ENCODE peak calls at places on chromosome 18, in four cellular contexts. V, F, J and M are unnamed samples.

GRCh38 chr18:3720818-3721545 is 271.0 kb downstream of the TGIF1 start:
- DNase-seq in F (no peak), V (no peak), J (no peak), M (no peak)

GRCh38 chr18:3251249-3251962 is 3.8 kb downstream of the MYL12A start:
- DNase-seq in F (no peak), V (no peak), J (no peak), M (no peak)

GRCh38 chr18:8889479-8889878 is 184.1 kb downstream of the MTCL1 start:
- DNase-seq in J (no peak), V (no peak), F (no peak), M (no peak)

GRCh38 chr18:33116376-33116775 is 324.1 kb downstream of the CCDC178 start:
- DNase-seq in J (no peak), V (no peak), F (no peak), M (no peak)

GRCh38 chr18:5106730-5107129 is 90.3 kb downstream of the AKAIN1 start:
- DNase-seq in J (no peak), V (no peak), F (no peak), M (no peak)

GRCh38 chr18:32771871-32772499 is 838 bp downstream of the KLHL14 start:
- DNase-seq in F (no peak), V (no peak), J (no peak), M (peak; percentile 62)

GRCh38 chr18:79506191-79507075 is 110.7 kb downstream of the NFATC1 start:
- DNase-seq in F (no peak), J (no peak), V (no peak), M (no peak)

GRCh38 chr18:49020621-49021021 is 69.9 kb upstream of the SMAD7 start:
- DNase-seq in V (no peak), F (no peak), J (no peak), M (no peak)

GRCh38 chr18:51498085-51498855 is 300.8 kb upstream of the MEX3C start:
- DNase-seq in J (no peak), V (no peak), F (no peak), M (no peak)

GRCh38 chr18:3710712-3711269 is 260.8 kb downstream of the TGIF1 start:
- DNase-seq in J (no peak), F (no peak), V (peak; percentile 22), M (no peak)

GRCh38 chr18:42746794-42747193 is 368.7 kb downstream of the RIT2 start:
- DNase-seq in F (no peak), V (no peak), J (no peak), M (no peak)

GRCh38 chr18:25284278-25284677 is 67.7 kb downstream of the ZNF521 start:
- DNase-seq in J (no peak), V (no peak), F (no peak), M (no peak)

GRCh38 chr18:12782521-12782920 is 79.7 kb downstream of the PSMG2 start:
- DNase-seq in F (no peak), J (no peak), V (no peak), M (no peak)

GRCh38 chr18:79354350-79354749 is 41.4 kb upstream of the NFATC1 start:
- DNase-seq in F (no peak), V (no peak), J (no peak), M (no peak)

GRCh38 chr18:2410688-2411087 is 160.6 kb downstream of the METTL4 start:
- DNase-seq in J (no peak), V (no peak), F (no peak), M (no peak)

GRCh38 chr18:7349181-7349837 is 118.4 kb downstream of the LRRC30 start:
- DNase-seq in J (no peak), F (no peak), V (no peak), M (no peak)
- TF ChIP-seq NR3C1 in J (no peak), F (no peak), V (no peak), M (no peak)

DNA sequence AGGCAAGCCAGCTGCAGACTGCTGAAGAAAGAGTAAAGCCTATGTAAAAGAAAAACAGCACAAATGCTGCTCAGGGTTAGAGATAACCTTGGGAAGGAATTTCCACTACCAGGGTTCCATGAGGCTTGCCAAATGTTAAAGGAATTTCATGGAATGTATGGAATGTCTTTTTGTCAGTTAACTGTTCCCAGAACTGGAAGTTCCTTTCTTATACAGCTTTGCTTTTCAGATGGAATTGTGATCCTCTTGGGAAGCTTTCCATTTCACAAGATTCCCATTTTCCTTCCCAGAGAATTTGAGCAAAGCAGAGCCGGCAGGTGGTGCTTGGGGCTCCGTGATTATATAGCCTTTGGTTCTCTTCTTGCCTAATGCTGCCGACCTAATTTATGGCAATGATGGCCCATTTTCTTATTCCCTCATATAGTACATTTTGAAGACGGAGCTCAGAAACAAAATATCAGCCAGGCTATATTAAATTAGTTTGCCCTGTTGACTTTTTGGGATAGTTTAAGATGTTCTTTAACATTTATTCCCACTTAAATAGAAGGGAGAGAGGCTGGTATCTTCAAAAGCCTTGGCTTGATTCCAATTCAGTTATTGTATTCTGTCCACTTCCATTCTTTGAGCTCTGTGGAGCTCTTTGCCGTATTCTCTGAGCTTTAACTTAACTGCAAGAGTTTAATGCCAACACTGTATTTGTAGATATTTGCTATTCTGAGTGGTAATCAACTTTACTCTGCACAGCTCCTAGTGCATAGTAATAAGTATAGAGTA is 162.3 kb downstream of the PHLPP1 start:
- DNase-seq in F (peak; percentile 30), V (no peak), J (no peak), M (peak; percentile 33)
- TF ChIP-seq NR3C1 in F (no peak), V (no peak), J (no peak), M (no peak)

DNA sequence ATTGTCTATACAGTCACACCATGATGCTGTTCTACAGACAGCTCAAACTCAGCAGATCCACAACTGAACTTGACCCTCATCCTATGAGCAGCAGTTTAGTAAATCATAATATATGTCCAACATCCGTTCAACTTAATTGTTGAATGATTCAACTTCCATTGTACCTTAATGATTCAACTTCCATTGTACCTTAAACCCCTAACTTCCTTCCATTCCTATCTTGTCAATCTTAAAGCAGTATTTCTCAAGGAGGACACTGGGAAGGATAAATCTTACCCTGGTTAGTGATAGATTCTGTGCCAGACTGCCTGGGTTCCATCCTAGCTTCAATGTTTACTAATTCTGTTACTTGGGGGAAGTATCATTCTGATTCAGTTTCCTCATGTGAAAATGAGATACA is 60.1 kb downstream of the PIGN start:
- DNase-seq in J (no peak), F (no peak), V (no peak), M (no peak)
- TF ChIP-seq NR3C1 in J (no peak), F (no peak), V (no peak), M (no peak)

GRCh38 chr18:45386256-45386655 is 229.0 kb upstream of the SLC14A2 start:
- DNase-seq in V (no peak), J (peak; percentile 13), F (peak; percentile 27), M (peak; percentile 71)
- TF ChIP-seq NR3C1 in V (no peak), J (no peak), F (no peak), M (no peak)

DNA sequence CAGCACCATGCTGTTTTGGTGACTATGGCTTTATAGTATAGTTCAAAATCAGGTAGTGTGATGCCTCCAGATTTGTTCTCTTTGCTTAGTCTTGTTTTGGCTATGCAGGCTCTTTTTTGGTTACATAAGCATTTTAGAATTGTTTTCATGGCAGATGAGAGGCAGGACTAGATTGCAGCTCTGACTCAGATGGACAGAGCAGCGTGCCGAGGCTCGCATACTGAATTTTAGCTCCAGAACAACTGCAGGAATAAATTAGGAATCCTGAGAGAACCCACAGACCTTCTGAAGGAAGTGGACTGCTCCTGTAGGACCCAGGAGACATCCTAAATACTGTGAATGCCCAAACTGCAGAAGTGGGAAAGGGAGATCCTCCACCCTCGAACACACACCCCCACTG is 141.6 kb downstream of the NETO1 start:
- DNase-seq in V (no peak), J (no peak), F (no peak), M (no peak)
- TF ChIP-seq NR3C1 in V (no peak), J (no peak), F (no peak), M (no peak)

GRCh38 chr18:6624729-6625308 is 104.7 kb upstream of the ARHGAP28 start:
- DNase-seq in V (no peak), J (no peak), F (no peak), M (no peak)
- TF ChIP-seq NR3C1 in V (no peak), J (no peak), F (no peak), M (no peak)

GRCh38 chr18:74982946-74983635 is 225.8 kb downstream of the PTGR3 start:
- DNase-seq in J (no peak), F (no peak), V (no peak), M (no peak)
- TF ChIP-seq NR3C1 in J (no peak), F (no peak), V (no peak), M (no peak)

DNA sequence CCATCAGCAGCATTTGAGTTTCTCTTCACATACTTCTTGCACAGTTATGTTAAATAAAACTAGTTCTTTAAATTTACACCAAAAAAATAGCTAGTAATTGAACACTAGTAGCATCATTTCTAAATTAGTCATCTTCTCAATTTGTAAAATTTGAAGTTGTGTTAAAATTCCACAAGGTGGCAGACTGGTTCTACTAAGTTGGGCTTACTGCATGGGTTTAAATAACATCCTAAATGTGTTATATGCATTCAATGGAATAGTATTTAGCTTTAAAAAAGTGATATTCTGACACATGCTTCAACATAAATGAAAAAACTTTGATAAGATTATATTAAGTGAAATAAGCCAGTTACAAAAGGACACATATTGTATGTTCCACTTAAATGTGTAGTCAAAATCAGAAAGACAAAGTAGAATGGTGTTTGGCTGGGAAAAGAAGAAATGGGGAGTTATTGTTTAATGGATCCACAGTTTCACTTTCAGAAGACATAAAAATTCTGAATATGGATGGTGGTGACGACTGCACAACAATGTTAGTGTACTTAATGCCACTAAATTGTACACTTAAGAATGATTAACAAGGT is 28.7 kb upstream of the RPRD1A start:
- DNase-seq in V (peak; percentile 10), F (peak; percentile 53), J (peak; percentile 56), M (no peak)
- TF ChIP-seq NR3C1 in V (no peak), F (no peak), J (no peak), M (no peak)

DNA sequence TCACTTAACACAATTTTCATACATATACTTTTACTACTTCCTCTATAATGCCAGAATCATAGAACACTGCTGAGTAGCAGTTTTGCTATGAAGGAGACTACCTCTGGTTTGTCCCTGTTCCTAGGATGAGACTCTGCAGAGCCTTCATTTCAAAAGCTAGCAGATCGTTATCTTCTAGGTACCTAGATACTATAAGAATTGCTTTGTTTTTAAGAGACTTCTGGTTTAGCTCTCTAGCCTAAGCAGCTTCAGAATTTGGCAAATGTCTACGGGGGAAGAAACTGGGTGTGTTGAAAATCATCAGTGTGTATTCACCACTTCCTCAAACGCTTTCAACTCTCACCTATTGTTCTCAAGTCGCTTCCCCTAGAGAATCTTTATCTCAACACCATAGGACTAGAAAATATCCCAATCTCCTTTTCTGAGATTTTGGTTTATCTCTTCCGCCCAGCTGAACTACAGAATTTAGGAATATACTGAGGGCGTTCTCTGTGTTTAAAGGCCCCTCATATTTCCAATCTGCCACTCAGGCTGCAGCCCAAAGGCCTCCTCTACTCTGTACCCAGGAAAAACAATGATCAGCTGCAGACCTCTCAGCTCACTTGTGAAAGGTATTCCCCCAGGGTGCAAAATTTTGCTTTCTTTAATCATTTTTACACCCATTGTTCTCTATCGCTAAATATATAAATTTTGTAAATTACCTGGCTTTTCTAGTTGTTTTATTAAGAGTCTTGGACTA is 28.7 kb downstream of the SMAD2 start:
- DNase-seq in J (no peak), F (no peak), V (no peak), M (no peak)
- TF ChIP-seq NR3C1 in J (no peak), F (no peak), V (no peak), M (no peak)